ENCODE peak calls at places on chromosomes 11 and 22, in four cellular contexts. One of them, this sample, is unnamed. For H3K4me1, the result is how much of the 10 kb centered on the place peaks cover.

GRCh38 chr11:9385288-9385902 is 943 bp downstream of the IPO7 start:
- DNase-seq in BE2C: no peak
- DNase-seq in ovary: no peak
- DNase-seq in fibroblast of lung: no peak
- DNase-seq in this sample: no peak

GRCh38 chr11:114610984-114611944 is 15.7 kb upstream of the NXPE4 start:
- DNase-seq in BE2C: no peak
- DNase-seq in ovary: no peak
- DNase-seq in fibroblast of lung: peak
- DNase-seq in this sample: no peak

GRCh38 chr22:36435516-36436415 is 45.7 kb downstream of the TXN2 start:
- DNase-seq in BE2C: no peak
- DNase-seq in ovary: no peak
- DNase-seq in fibroblast of lung: no peak
- DNase-seq in this sample: peak

GRCh38 chr22:32205974-32206773 is 1.3 kb upstream of the RFPL2 start:
- DNase-seq in BE2C: no peak
- DNase-seq in ovary: no peak
- DNase-seq in fibroblast of lung: no peak
- DNase-seq in this sample: no peak

GRCh38 chr11:60918941-60919275 is 5.0 kb downstream of the TMEM109 start:
- DNase-seq in BE2C: no peak
- DNase-seq in ovary: no peak
- DNase-seq in fibroblast of lung: peak
- DNase-seq in this sample: no peak

GRCh38 chr11:133929401-133930052 is 27.2 kb downstream of the IGSF9B start:
- DNase-seq in BE2C: peak
- DNase-seq in ovary: no peak
- DNase-seq in fibroblast of lung: no peak
- DNase-seq in this sample: no peak

GRCh38 chr11:125457814-125458343 is 38.2 kb downstream of the FEZ1 start:
- DNase-seq in BE2C: no peak
- DNase-seq in ovary: no peak
- DNase-seq in fibroblast of lung: peak
- DNase-seq in this sample: no peak

GRCh38 chr11:46277313-46277622 is 194 bp upstream of the CREB3L1 start:
- DNase-seq in BE2C: no peak
- DNase-seq in ovary: peak
- DNase-seq in fibroblast of lung: peak
- DNase-seq in this sample: no peak

GRCh38 chr22:18068381-18068988 is 9.3 kb upstream of the PEX26 start:
- DNase-seq in BE2C: no peak
- DNase-seq in ovary: no peak
- DNase-seq in fibroblast of lung: peak
- DNase-seq in this sample: no peak

GRCh38 chr22:30566125-30566524 is 8.3 kb downstream of the GAL3ST1 start:
- DNase-seq in BE2C: no peak
- DNase-seq in ovary: no peak
- DNase-seq in fibroblast of lung: no peak
- DNase-seq in this sample: no peak

GRCh38 chr22:36027579-36027959 is 1.1 kb downstream of the RBFOX2 start:
- DNase-seq in BE2C: no peak
- DNase-seq in ovary: peak
- DNase-seq in fibroblast of lung: no peak
- DNase-seq in this sample: no peak

GRCh38 chr11:70895061-70895670 is 357.2 kb downstream of the SHANK2 start:
- DNase-seq in BE2C: no peak
- DNase-seq in ovary: no peak
- DNase-seq in fibroblast of lung: no peak
- DNase-seq in this sample: no peak

GRCh38 chr22:36858966-36859365 is 1.8 kb upstream of the NCF4 start:
- DNase-seq in BE2C: no peak
- DNase-seq in ovary: no peak
- DNase-seq in fibroblast of lung: no peak
- DNase-seq in this sample: no peak

GRCh38 chr11:132941024-132941646 is 591.2 kb downstream of the OPCML start:
- DNase-seq in BE2C: no peak
- DNase-seq in ovary: no peak
- DNase-seq in fibroblast of lung: peak
- DNase-seq in this sample: no peak

GRCh38 chr11:26583550-26583949 is 11.5 kb upstream of the MUC15 start:
- DNase-seq in BE2C: no peak
- DNase-seq in ovary: no peak
- DNase-seq in fibroblast of lung: peak
- DNase-seq in this sample: no peak

GRCh38 chr22:39097098-39098020 is at the start of gene APOBEC3H:
- DNase-seq in BE2C: no peak
- DNase-seq in ovary: no peak
- DNase-seq in fibroblast of lung: no peak
- DNase-seq in this sample: peak

GRCh38 chr11:116680349-116681125 is 92.2 kb downstream of the BUD13 start:
- DNase-seq in BE2C: no peak
- DNase-seq in ovary: no peak
- DNase-seq in fibroblast of lung: no peak
- DNase-seq in this sample: no peak

GRCh38 chr22:46013460-46014416 is 36.8 kb upstream of the WNT7B start:
- DNase-seq in BE2C: peak
- DNase-seq in ovary: peak
- DNase-seq in fibroblast of lung: peak
- DNase-seq in this sample: peak

GRCh38 chr11:73342633-73343032 is 33.6 kb upstream of the RELT start:
- DNase-seq in BE2C: peak
- DNase-seq in ovary: no peak
- DNase-seq in fibroblast of lung: no peak
- DNase-seq in this sample: no peak

GRCh38 chr11:13120691-13121090 is 111.6 kb downstream of the RASSF10 start:
- DNase-seq in BE2C: no peak
- DNase-seq in ovary: no peak
- DNase-seq in fibroblast of lung: peak
- DNase-seq in this sample: no peak

GRCh38 chr22:46450931-46451660 is 86.3 kb downstream of the CELSR1 start:
- DNase-seq in BE2C: no peak
- DNase-seq in ovary: no peak
- DNase-seq in fibroblast of lung: no peak
- DNase-seq in this sample: no peak

GRCh38 chr11:78025378-78025777 is 2.3 kb upstream of the KCTD14 start:
- DNase-seq in BE2C: no peak
- DNase-seq in ovary: no peak
- DNase-seq in fibroblast of lung: no peak
- DNase-seq in this sample: no peak

GRCh38 chr11:78020248-78020647 is 2.8 kb downstream of the KCTD14 start:
- DNase-seq in BE2C: no peak
- DNase-seq in ovary: no peak
- DNase-seq in fibroblast of lung: no peak
- DNase-seq in this sample: no peak

GRCh38 chr11:78019808-78020207 is 3.3 kb downstream of the KCTD14 start:
- DNase-seq in BE2C: no peak
- DNase-seq in ovary: no peak
- DNase-seq in fibroblast of lung: no peak
- DNase-seq in this sample: no peak

GRCh38 chr11:78022397-78023396 is at the start of gene KCTD14:
- DNase-seq in BE2C: no peak
- DNase-seq in ovary: no peak
- DNase-seq in fibroblast of lung: no peak
- DNase-seq in this sample: no peak

GRCh38 chr11:78023426-78023825 is 350 bp upstream of the KCTD14 start:
- DNase-seq in BE2C: no peak
- DNase-seq in ovary: no peak
- DNase-seq in fibroblast of lung: no peak
- DNase-seq in this sample: no peak
- H3K4me3 ChIP-seq in BE2C: no peak
- H3K4me3 ChIP-seq in ovary: peak
- H3K4me3 ChIP-seq in fibroblast of lung: peak
- H3K4me3 ChIP-seq in this sample: no peak

GRCh38 chr22:21948390-21948789 is 4.3 kb downstream of the PPM1F start:
- DNase-seq in BE2C: no peak
- DNase-seq in ovary: no peak
- DNase-seq in fibroblast of lung: no peak
- DNase-seq in this sample: no peak

GRCh38 chr22:21947040-21948014 is 5.3 kb downstream of the PPM1F start:
- DNase-seq in BE2C: no peak
- DNase-seq in ovary: no peak
- DNase-seq in fibroblast of lung: peak
- DNase-seq in this sample: no peak

GRCh38 chr22:21943571-21944448 is 8.8 kb downstream of the PPM1F start:
- DNase-seq in BE2C: no peak
- DNase-seq in ovary: no peak
- DNase-seq in fibroblast of lung: no peak
- DNase-seq in this sample: no peak

GRCh38 chr22:21945453-21946261 is 7.0 kb downstream of the PPM1F start:
- DNase-seq in BE2C: no peak
- DNase-seq in ovary: no peak
- DNase-seq in fibroblast of lung: no peak
- DNase-seq in this sample: no peak

GRCh38 chr22:21946262-21946925 is 6.3 kb downstream of the PPM1F start:
- DNase-seq in BE2C: no peak
- DNase-seq in ovary: no peak
- DNase-seq in fibroblast of lung: no peak
- DNase-seq in this sample: no peak
- H3K4me1 ChIP-seq in BE2C: under half
- H3K4me1 ChIP-seq in ovary: under half
- H3K4me1 ChIP-seq in fibroblast of lung: under half
- H3K4me1 ChIP-seq in this sample: under half

DNA sequence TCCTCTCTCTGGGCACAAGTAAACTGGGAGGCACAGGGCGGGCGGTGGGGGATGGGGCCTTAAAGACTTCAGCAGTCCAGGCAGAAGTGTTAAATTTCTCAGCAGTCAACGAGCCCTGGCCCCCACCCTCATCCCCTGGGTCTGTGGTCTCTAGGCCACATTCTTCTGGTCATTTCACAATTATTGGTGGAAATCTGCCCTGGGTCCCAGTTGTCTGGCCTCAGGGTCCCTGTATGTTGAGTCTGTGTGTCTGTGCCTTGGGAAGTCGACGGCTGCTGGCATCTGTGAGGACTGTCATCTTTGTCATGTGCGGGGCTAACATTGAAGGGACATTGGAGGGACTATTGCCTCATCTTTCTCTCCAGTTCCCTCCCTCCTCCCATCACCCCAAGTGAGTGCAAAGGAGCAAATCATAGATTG is 1.7 kb downstream of the TSPAN18 start:
- DNase-seq in BE2C: no peak
- DNase-seq in ovary: no peak
- DNase-seq in fibroblast of lung: no peak
- DNase-seq in this sample: no peak
- H3K4me3 ChIP-seq in BE2C: peak
- H3K4me3 ChIP-seq in ovary: peak
- H3K4me3 ChIP-seq in fibroblast of lung: no peak
- H3K4me3 ChIP-seq in this sample: peak

DNA sequence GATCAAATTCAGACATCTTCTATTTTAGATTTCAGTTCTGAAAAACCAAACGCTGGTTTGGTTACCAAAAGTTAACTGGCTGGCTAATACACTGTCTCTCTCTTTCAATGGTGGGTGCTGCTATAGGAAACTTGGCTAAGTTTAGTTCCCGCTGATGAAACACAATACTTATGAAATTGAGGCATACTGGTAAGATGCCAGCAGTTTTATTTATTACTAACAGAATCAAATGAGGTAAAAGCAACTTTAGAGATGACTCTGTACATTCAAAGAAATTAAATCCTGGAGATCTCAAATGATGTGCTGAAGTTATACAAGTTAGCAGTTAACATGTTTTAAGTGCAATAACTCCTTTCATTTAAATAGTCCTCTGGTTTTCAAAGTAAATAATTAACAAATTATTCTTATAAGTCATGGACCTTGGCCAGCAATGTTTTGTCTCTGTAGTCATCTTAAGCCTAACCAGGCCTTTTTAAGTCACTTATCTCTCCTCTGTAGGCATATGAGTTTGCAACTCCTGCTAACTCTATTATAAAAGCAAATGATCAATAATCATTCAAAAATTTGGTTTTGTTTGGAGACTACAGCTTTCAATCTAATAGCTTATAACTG is 54.8 kb downstream of the PAK1 start:
- DNase-seq in BE2C: no peak
- DNase-seq in ovary: no peak
- DNase-seq in fibroblast of lung: peak
- DNase-seq in this sample: no peak
- H3K4me1 ChIP-seq in BE2C: under half
- H3K4me1 ChIP-seq in ovary: under half
- H3K4me1 ChIP-seq in fibroblast of lung: under half
- H3K4me1 ChIP-seq in this sample: under half

GRCh38 chr11:118908931-118909618 is 16.7 kb downstream of the BCL9L start:
- DNase-seq in BE2C: peak
- DNase-seq in ovary: peak
- DNase-seq in fibroblast of lung: peak
- DNase-seq in this sample: no peak
- H3K4me3 ChIP-seq in BE2C: peak
- H3K4me3 ChIP-seq in ovary: peak
- H3K4me3 ChIP-seq in fibroblast of lung: peak
- H3K4me3 ChIP-seq in this sample: no peak

GRCh38 chr11:130313383-130314183 is 1.1 kb downstream of the ZBTB44 start:
- DNase-seq in BE2C: no peak
- DNase-seq in ovary: no peak
- DNase-seq in fibroblast of lung: peak
- DNase-seq in this sample: no peak
- H3K4me1 ChIP-seq in BE2C: under half
- H3K4me1 ChIP-seq in ovary: under half
- H3K4me1 ChIP-seq in fibroblast of lung: under half
- H3K4me1 ChIP-seq in this sample: under half

GRCh38 chr11:412641-413119 is 2.1 kb downstream of the SIGIRR start:
- DNase-seq in BE2C: no peak
- DNase-seq in ovary: no peak
- DNase-seq in fibroblast of lung: no peak
- DNase-seq in this sample: no peak
- H3K4me3 ChIP-seq in BE2C: no peak
- H3K4me3 ChIP-seq in ovary: no peak
- H3K4me3 ChIP-seq in fibroblast of lung: no peak
- H3K4me3 ChIP-seq in this sample: peak

GRCh38 chr22:19851291-19852176 is 3.1 kb downstream of the GNB1L start:
- DNase-seq in BE2C: no peak
- DNase-seq in ovary: no peak
- DNase-seq in fibroblast of lung: no peak
- DNase-seq in this sample: no peak
- H3K4me1 ChIP-seq in BE2C: under half
- H3K4me1 ChIP-seq in ovary: under half
- H3K4me1 ChIP-seq in fibroblast of lung: under half
- H3K4me1 ChIP-seq in this sample: under half

DNA sequence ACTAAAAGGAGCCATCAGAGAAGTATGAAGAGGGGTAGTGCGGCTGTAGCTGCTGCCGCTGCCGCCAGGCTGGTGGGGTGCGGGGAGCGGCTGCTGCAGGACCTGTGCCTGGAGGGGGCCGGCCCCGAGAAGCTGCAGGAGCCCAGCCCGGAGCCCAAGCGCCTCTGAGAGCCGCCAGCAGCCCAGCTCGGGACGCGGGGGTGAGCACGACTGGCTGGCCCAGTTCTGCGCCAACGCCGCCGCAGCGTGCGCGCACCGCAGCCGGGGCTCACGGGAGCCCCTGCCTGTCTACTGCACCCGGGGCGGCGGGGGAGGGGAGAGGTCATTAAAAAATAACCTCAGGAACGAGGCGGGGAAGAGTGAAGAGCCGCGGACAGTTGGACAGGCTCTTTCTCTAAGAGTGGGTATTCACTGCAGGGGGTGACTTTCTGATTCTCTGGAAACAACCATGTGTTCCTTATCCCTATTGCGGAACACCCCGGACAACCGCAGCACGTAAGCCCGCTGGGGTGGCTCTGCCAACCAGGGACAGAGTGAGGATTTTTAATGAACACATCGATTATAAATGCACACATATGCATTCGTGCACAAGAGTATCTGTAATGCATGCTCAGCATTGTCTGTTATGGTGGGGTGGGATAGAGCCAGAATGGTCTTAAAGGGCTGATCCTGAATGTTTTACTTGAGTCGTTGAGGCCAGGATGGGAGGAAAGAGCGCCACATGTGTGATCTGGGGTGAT is 459 bp downstream of the GAS2 start:
- DNase-seq in BE2C: peak
- DNase-seq in ovary: peak
- DNase-seq in fibroblast of lung: peak
- DNase-seq in this sample: no peak
- H3K4me3 ChIP-seq in BE2C: peak
- H3K4me3 ChIP-seq in ovary: peak
- H3K4me3 ChIP-seq in fibroblast of lung: peak
- H3K4me3 ChIP-seq in this sample: no peak

This sample was measured in naive thymus-derived CD4-positive, alpha-beta T cell.